ENCODE peak calls at places on chromosomes 3 and 15, in ten cellular contexts. X is K562, B is neural progenitor cell, J is astrocyte, I is H9, E is fibroblast of lung, R is neuronal stem cell, Q is IMR-90, G is PC-9, V is DND-41. P is an unnamed sample. For H3K4me1 and H3K9me3, the result is how much of the 10 kb centered on the place peaks cover.

GRCh38 chr3:129184396-129184656 is 630 bp upstream of the CNBP start:
- DNase-seq in X (peak), B (no peak), J (no peak), I (no peak), E (no peak), R (no peak), Q (no peak), G (no peak), V (peak), P (peak)

GRCh38 chr3:151644005-151644685 is 89.6 kb upstream of the AADACL2 start:
- DNase-seq in X (no peak), B (no peak), J (no peak), I (no peak), E (no peak), R (no peak), Q (no peak), G (no peak), V (no peak), P (no peak)

GRCh38 chr3:27721717-27722564 is at the start of gene EOMES:
- DNase-seq in X (no peak), B (peak), J (peak), I (peak), E (peak), R (no peak), Q (no peak), G (no peak), V (peak), P (peak)

GRCh38 chr15:67922971-67923646 is 83.3 kb upstream of the RNU6-1 start:
- DNase-seq in X (peak), B (no peak), J (no peak), I (no peak), E (no peak), R (no peak), Q (no peak), G (no peak), V (no peak), P (no peak)

GRCh38 chr3:44678480-44679116 is 30.1 kb downstream of the ZNF35 start:
- DNase-seq in X (no peak), B (no peak), J (no peak), I (no peak), E (no peak), R (no peak), Q (no peak), G (no peak), V (no peak), P (no peak)

GRCh38 chr3:29644956-29645661 is 364.2 kb downstream of the RBMS3 start:
- DNase-seq in X (no peak), B (no peak), J (no peak), I (no peak), E (no peak), R (no peak), Q (no peak), G (no peak), V (no peak), P (no peak)

GRCh38 chr3:178500631-178501030 is 35.6 kb upstream of the KCNMB2 start:
- DNase-seq in X (no peak), B (no peak), J (peak), I (no peak), E (no peak), R (no peak), Q (no peak), G (no peak), V (no peak), P (no peak)

GRCh38 chr3:71191031-71191482 is 392.5 kb downstream of the FOXP1 start:
- DNase-seq in X (no peak), B (no peak), J (no peak), I (no peak), E (no peak), R (no peak), Q (no peak), G (peak), V (no peak), P (no peak)

GRCh38 chr3:139491027-139491700 is 14.8 kb upstream of the RBP2 start:
- DNase-seq in X (no peak), B (no peak), J (no peak), I (peak), E (no peak), R (no peak), Q (no peak), G (peak), V (no peak), P (no peak)

GRCh38 chr3:86257955-86258641 is 732.9 kb downstream of the VGLL3 start:
- DNase-seq in X (no peak), B (no peak), J (no peak), I (no peak), E (no peak), R (no peak), Q (no peak), G (no peak), V (no peak), P (no peak)

GRCh38 chr3:31699309-31699953 is 166.7 kb downstream of the STT3B start:
- DNase-seq in X (no peak), B (no peak), J (no peak), I (no peak), E (peak), R (no peak), Q (no peak), G (peak), V (peak), P (no peak)

GRCh38 chr3:155069729-155070128 is 10.4 kb upstream of the MME start:
- DNase-seq in X (no peak), B (no peak), J (peak), I (no peak), E (peak), R (no peak), Q (peak), G (no peak), V (no peak), P (peak)

GRCh38 chr3:115160295-115160694 is 13.2 kb upstream of the ZBTB20 start:
- DNase-seq in X (no peak), B (no peak), J (no peak), I (no peak), E (no peak), R (no peak), Q (no peak), G (no peak), V (no peak), P (no peak)

GRCh38 chr3:46890132-46890531 is 12.6 kb downstream of the PTH1R start:
- DNase-seq in X (peak), B (no peak), J (no peak), I (no peak), E (no peak), R (no peak), Q (no peak), G (no peak), V (no peak), P (no peak)

GRCh38 chr3:191065183-191065805 is 133.7 kb upstream of the OSTN start:
- DNase-seq in X (no peak), B (no peak), J (peak), I (no peak), E (peak), R (no peak), Q (peak), G (peak), V (no peak), P (no peak)

GRCh38 chr15:22956257-22956979 is 23.8 kb downstream of the CYFIP1 start:
- DNase-seq in X (no peak), B (peak), J (no peak), I (no peak), E (peak), R (no peak), Q (no peak), G (no peak), V (no peak), P (no peak)
- H3K4me1 ChIP-seq in X (under half), B (under half), J (under half), I (under half), E (under half), R (under half), Q (under half), G (under half), V (under half), P (under half)

GRCh38 chr15:95205101-95205500 is 973.7 kb downstream of the MCTP2 start:
- DNase-seq in X (no peak), B (no peak), J (no peak), I (no peak), E (no peak), R (no peak), Q (no peak), G (no peak), V (no peak), P (no peak)
- H3K9me3 ChIP-seq in X (under half), B (under half), J (under half), I (under half), E (under half), R (under half), Q (under half), G (under half), V (under half), P (under half)

DNA sequence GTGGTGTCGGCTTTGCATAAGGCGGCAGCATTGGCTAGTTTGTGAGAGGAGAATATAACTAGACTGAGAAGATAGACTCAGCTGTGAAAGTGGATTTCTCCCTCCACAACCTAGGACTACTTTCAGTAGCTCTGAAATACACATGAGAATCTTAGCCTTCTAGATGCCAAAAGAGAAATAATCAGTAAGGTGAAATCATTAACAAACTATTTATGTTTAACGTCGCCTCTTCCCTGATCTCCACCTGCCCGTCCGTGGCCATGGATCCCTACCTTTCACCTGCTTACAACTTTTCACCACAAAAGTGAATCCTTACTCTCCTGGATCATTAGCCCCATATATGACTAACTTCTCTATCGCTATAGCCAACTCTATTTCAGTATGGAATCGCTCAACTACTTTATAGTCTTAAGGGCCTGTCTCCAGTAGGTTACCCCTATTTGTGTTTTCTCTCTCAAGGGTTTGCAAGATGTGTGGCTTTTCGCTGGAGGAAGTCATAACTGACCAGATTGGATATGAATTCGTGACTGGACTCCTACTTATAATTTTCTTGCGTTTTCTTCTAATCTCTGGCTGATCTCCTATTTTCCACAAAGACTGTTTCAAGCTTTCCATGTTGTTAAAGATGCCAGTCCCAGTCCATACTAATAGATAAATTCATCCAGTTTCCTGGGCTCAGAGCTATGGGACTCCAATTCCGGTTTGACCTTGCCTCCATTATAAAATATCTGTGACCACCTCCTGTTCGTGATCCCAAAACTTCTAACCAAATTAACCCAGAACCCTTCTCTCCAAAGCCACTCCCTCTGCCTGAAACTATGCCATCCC is 1.1 kb upstream of the STAG1 start:
- DNase-seq in X (peak), B (no peak), J (no peak), I (no peak), E (peak), R (no peak), Q (no peak), G (peak), V (no peak), P (no peak)
- H3K4me2 ChIP-seq in X (peak), B (peak), J (peak), I (peak), E (peak), R (peak), Q (peak), G (peak), V (peak), P (peak)

GRCh38 chr3:194178693-194179092 is 42.7 kb downstream of the HES1 start:
- DNase-seq in X (no peak), B (no peak), J (no peak), I (no peak), E (no peak), R (no peak), Q (no peak), G (peak), V (no peak), P (no peak)

GRCh38 chr3:194183271-194183670 is 47.3 kb downstream of the HES1 start:
- DNase-seq in X (no peak), B (no peak), J (no peak), I (no peak), E (no peak), R (no peak), Q (no peak), G (no peak), V (no peak), P (no peak)

GRCh38 chr3:194182130-194182529 is 46.2 kb downstream of the HES1 start:
- DNase-seq in X (no peak), B (no peak), J (no peak), I (no peak), E (no peak), R (no peak), Q (no peak), G (no peak), V (no peak), P (no peak)

GRCh38 chr3:194184265-194184751 is 48.4 kb downstream of the HES1 start:
- DNase-seq in X (no peak), B (peak), J (no peak), I (no peak), E (no peak), R (peak), Q (no peak), G (peak), V (no peak), P (no peak)

GRCh38 chr3:194181612-194182011 is 45.7 kb downstream of the HES1 start:
- DNase-seq in X (no peak), B (no peak), J (no peak), I (no peak), E (no peak), R (no peak), Q (no peak), G (no peak), V (no peak), P (no peak)
- H3K4me1 ChIP-seq in X (under half), B (under half), J (under half), I (under half), E (under half), R (under half), Q (under half), G (under half), V (under half), P (under half)

GRCh38 chr3:196498297-196498696 is 5.3 kb downstream of the RNF168 start:
- DNase-seq in X (no peak), B (no peak), J (no peak), I (no peak), E (no peak), R (no peak), Q (no peak), G (no peak), V (no peak), P (no peak)

GRCh38 chr3:196496183-196496582 is 7.4 kb downstream of the RNF168 start:
- DNase-seq in X (peak), B (no peak), J (no peak), I (no peak), E (no peak), R (no peak), Q (no peak), G (no peak), V (no peak), P (no peak)

GRCh38 chr3:196499807-196500524 is 3.6 kb downstream of the RNF168 start:
- DNase-seq in X (no peak), B (no peak), J (no peak), I (no peak), E (no peak), R (no peak), Q (no peak), G (no peak), V (no peak), P (no peak)

GRCh38 chr3:196501316-196502064 is 2.1 kb downstream of the RNF168 start:
- DNase-seq in X (no peak), B (peak), J (peak), I (no peak), E (peak), R (no peak), Q (peak), G (peak), V (no peak), P (peak)

GRCh38 chr3:196499061-196499460 is 4.5 kb downstream of the RNF168 start:
- DNase-seq in X (no peak), B (no peak), J (peak), I (no peak), E (peak), R (no peak), Q (peak), G (peak), V (no peak), P (no peak)
- H3K9me3 ChIP-seq in X (under half), B (under half), J (under half), I (under half), E (under half), R (under half), Q (under half), G (under half), V (under half), P (under half)

DNA sequence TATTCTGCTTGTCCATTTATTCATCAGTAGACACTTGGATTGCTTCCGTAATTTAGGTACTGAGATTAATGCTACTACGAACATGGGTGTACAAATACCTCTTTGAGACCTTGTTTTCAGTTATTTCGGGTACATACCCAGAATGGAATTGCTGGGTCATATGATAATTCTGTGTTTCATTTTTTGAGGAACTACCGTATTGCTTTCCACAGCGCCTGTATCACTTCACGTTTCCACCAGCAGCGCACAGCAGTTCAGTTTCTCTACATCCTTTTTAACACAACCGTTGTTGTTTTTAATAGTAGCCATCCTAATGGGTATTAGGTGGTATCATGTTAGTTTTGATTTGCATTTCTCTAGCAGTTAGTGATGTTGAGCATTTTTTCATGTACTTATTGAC is 9.5 kb downstream of the PAK2 start:
- DNase-seq in X (no peak), B (no peak), J (no peak), I (no peak), E (no peak), R (no peak), Q (no peak), G (no peak), V (no peak), P (no peak)
- H3K4me2 ChIP-seq in X (no peak), B (no peak), J (no peak), I (no peak), E (no peak), R (no peak), Q (no peak), G (no peak), V (peak), P (no peak)

DNA sequence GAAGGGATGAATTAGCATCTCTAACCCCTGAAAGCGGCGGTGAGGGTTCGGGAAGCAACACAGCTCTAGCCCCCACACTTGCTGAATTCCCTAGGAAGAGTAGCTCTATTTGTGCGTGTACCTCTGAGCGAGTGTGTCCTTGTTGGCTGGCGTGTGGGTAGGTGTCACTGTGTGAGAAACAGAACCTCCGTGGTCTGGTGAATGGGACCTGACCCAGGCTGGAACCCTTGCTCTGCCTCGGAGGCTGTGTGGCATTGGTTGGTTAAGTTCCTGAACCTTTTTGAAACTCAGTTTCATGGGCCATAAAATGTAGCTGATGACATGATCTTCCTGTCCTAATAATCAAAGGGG is 414 bp upstream of the TMEM115 start:
- DNase-seq in X (no peak), B (no peak), J (no peak), I (no peak), E (no peak), R (no peak), Q (no peak), G (no peak), V (no peak), P (no peak)
- H3K4me1 ChIP-seq in X (under half), B (under half), J (under half), I (under half), E (under half), R (under half), Q (under half), G (under half), V (under half), P (under half)

GRCh38 chr3:68935778-68936177 is 3.4 kb upstream of the TAFA4 start:
- DNase-seq in X (no peak), B (no peak), J (no peak), I (no peak), E (no peak), R (no peak), Q (no peak), G (no peak), V (no peak), P (no peak)
- H3K9me3 ChIP-seq in X (under half), B (under half), J (under half), I (under half), E (under half), R (under half), Q (under half), G (under half), V (under half), P (under half)

GRCh38 chr15:29021901-29022300 is 136.1 kb downstream of the APBA2 start:
- DNase-seq in X (no peak), B (no peak), J (peak), I (no peak), E (no peak), R (no peak), Q (peak), G (no peak), V (no peak), P (no peak)

GRCh38 chr15:29024681-29025080 is 138.9 kb downstream of the APBA2 start:
- DNase-seq in X (no peak), B (no peak), J (no peak), I (no peak), E (no peak), R (no peak), Q (no peak), G (no peak), V (no peak), P (no peak)

GRCh38 chr15:29018406-29018805 is 132.6 kb downstream of the APBA2 start:
- DNase-seq in X (no peak), B (no peak), J (no peak), I (peak), E (no peak), R (no peak), Q (no peak), G (no peak), V (no peak), P (no peak)

GRCh38 chr15:29014493-29014892 is 128.7 kb downstream of the APBA2 start:
- DNase-seq in X (no peak), B (no peak), J (no peak), I (no peak), E (no peak), R (no peak), Q (no peak), G (no peak), V (no peak), P (no peak)

GRCh38 chr15:29018983-29019875 is 133.5 kb downstream of the APBA2 start:
- DNase-seq in X (no peak), B (no peak), J (no peak), I (no peak), E (no peak), R (no peak), Q (no peak), G (no peak), V (no peak), P (no peak)
- H3K4me2 ChIP-seq in X (no peak), B (no peak), J (no peak), I (no peak), E (no peak), R (no peak), Q (no peak), G (no peak), V (no peak), P (no peak)

P was measured in Karpas-422.